ENCODE peak calls at places on chromosomes 5 and 9, in nine cellular contexts. G is LNCaP clone FGC; A is stimulated activated CD8-positive, alpha-beta memory T cell treated with anti-CD3 and anti-CD28 coated beads, Interleukin-7, amount 100 ng/mL, for 48 hours; Q is GM10248; O is tibial artery; F is AG04450; K is HS-5; U is activated T-helper 9 cell treated with anti-CD3 and anti-CD28 coated beads, Interleukin-2, amount 50 U/mL, for 16 hours; T is CD8-positive, alpha-beta T cell. H is an unnamed sample.

GRCh38 chr9:13268469-13268868 is 11.0 kb downstream of the MPDZ start:
- DNase-seq in G (no peak), A (no peak), Q (no peak), O (no peak), F (no peak), K (peak; percentile 52), U (no peak), T (no peak), H (peak; percentile 77)

GRCh38 chr5:113343343-113343742 is 91.4 kb downstream of the TSSK1B start:
- DNase-seq in G (no peak), A (no peak), Q (no peak), O (no peak), F (no peak), K (no peak), U (no peak), T (no peak), H (peak; percentile 70)

GRCh38 chr9:91682806-91683205 is 259.2 kb upstream of the NFIL3 start:
- DNase-seq in G (no peak), A (no peak), Q (no peak), O (no peak), F (no peak), K (no peak), U (no peak), T (no peak), H (peak; percentile 47)

GRCh38 chr5:142384014-142384413 is 59.2 kb upstream of the SPRY4 start:
- DNase-seq in G (no peak), A (no peak), Q (no peak), O (no peak), F (no peak), K (no peak), U (no peak), T (no peak), H (no peak)

GRCh38 chr5:178818094-178818493 is 41.7 kb upstream of the ZNF354B start:
- DNase-seq in G (peak; percentile 55), A (no peak), Q (no peak), O (no peak), F (no peak), K (no peak), U (no peak), T (no peak), H (no peak)

GRCh38 chr9:91921371-91921770 is 28.7 kb downstream of the ROR2 start:
- DNase-seq in G (no peak), A (no peak), Q (no peak), O (no peak), F (no peak), K (no peak), U (no peak), T (no peak), H (no peak)

GRCh38 chr9:93265972-93266371 is 82.0 kb downstream of the WNK2 start:
- DNase-seq in G (no peak), A (no peak), Q (peak; percentile 11), O (no peak), F (no peak), K (no peak), U (no peak), T (no peak), H (no peak)

GRCh38 chr5:4532705-4533080 is 607.4 kb upstream of the ADAMTS16 start:
- DNase-seq in G (no peak), A (no peak), Q (no peak), O (no peak), F (no peak), K (no peak), U (no peak), T (no peak), H (no peak)

GRCh38 chr5:91212336-91213092 is 170.6 kb downstream of the ARRDC3 start:
- DNase-seq in G (no peak), A (no peak), Q (no peak), O (no peak), F (peak; percentile 81), K (peak; percentile 93), U (no peak), T (no peak), H (peak; percentile 79)

GRCh38 chr9:131500377-131500776 is 2.3 kb upstream of the POMT1 start:
- DNase-seq in G (no peak), A (peak; percentile 43), Q (no peak), O (no peak), F (no peak), K (no peak), U (peak; percentile 64), T (peak; percentile 46), H (no peak)

GRCh38 chr9:105438136-105438839 is 9.5 kb upstream of the FSD1L start:
- DNase-seq in G (no peak), A (no peak), Q (no peak), O (no peak), F (peak; percentile 86), K (no peak), U (no peak), T (no peak), H (peak; percentile 94)

GRCh38 chr5:148140846-148141245 is 27.5 kb upstream of the SPINK14 start:
- DNase-seq in G (peak; percentile 82), A (no peak), Q (no peak), O (no peak), F (no peak), K (no peak), U (no peak), T (no peak), H (no peak)

GRCh38 chr5:107997338-107997979 is 326.7 kb upstream of the EFNA5 start:
- DNase-seq in G (no peak), A (no peak), Q (no peak), O (no peak), F (no peak), K (no peak), U (no peak), T (no peak), H (peak; percentile 53)

GRCh38 chr9:86557063-86557766 is 203.0 kb upstream of the TUT7 start:
- DNase-seq in G (no peak), A (no peak), Q (no peak), O (no peak), F (peak; percentile 89), K (peak; percentile 59), U (no peak), T (no peak), H (peak; percentile 92)

GRCh38 chr5:68656936-68657857 is 436.6 kb upstream of the SLC30A5 start:
- DNase-seq in G (no peak), A (no peak), Q (no peak), O (no peak), F (no peak), K (no peak), U (no peak), T (no peak), H (no peak)

GRCh38 chr5:141734501-141735231 is 52.6 kb upstream of the ARAP3 start:
- DNase-seq in G (no peak), A (no peak), Q (peak; percentile 53), O (no peak), F (peak; percentile 7), K (no peak), U (no peak), T (no peak), H (peak; percentile 78)

GRCh38 chr5:24832021-24832420 is 187.2 kb upstream of the CDH10 start:
- DNase-seq in G (no peak), A (no peak), Q (no peak), O (no peak), F (no peak), K (no peak), U (no peak), T (no peak), H (no peak)

GRCh38 chr5:172602712-172603289 is 38.3 kb upstream of the NEURL1B start:
- DNase-seq in G (no peak), A (no peak), Q (no peak), O (peak; percentile 65), F (no peak), K (no peak), U (no peak), T (no peak), H (no peak)

GRCh38 chr5:142886956-142887355 is 116.8 kb downstream of the ARHGAP26 start:
- DNase-seq in G (no peak), A (no peak), Q (no peak), O (no peak), F (no peak), K (no peak), U (no peak), T (no peak), H (no peak)

GRCh38 chr9:136328011-136328621 is 777 bp downstream of the GPSM1 start:
- DNase-seq in G (no peak), A (no peak), Q (no peak), O (no peak), F (no peak), K (no peak), U (no peak), T (no peak), H (no peak)

GRCh38 chr9:13083366-13083765 is 196.1 kb downstream of the MPDZ start:
- DNase-seq in G (no peak), A (no peak), Q (no peak), O (no peak), F (no peak), K (no peak), U (no peak), T (no peak), H (no peak)

GRCh38 chr9:16029056-16029615 is 476.3 kb downstream of the CCDC171 start:
- DNase-seq in G (no peak), A (no peak), Q (no peak), O (no peak), F (no peak), K (peak; percentile 79), U (no peak), T (no peak), H (peak; percentile 59)

GRCh38 chr5:115069087-115069968 is 100.4 kb downstream of the TRIM36 start:
- DNase-seq in G (peak; percentile 59), A (no peak), Q (no peak), O (no peak), F (peak; percentile 27), K (peak; percentile 15), U (no peak), T (no peak), H (peak; percentile 77)

GRCh38 chr9:136287960-136288753 is 15.7 kb downstream of the CCDC187 start:
- DNase-seq in G (no peak), A (no peak), Q (no peak), O (no peak), F (no peak), K (no peak), U (no peak), T (no peak), H (no peak)

GRCh38 chr5:167814828-167815227 is 476.6 kb upstream of the WWC1 start:
- DNase-seq in G (no peak), A (no peak), Q (no peak), O (no peak), F (peak; percentile 50), K (peak; percentile 99), U (no peak), T (no peak), H (peak; percentile 97)

GRCh38 chr9:89853161-89853560 is 248.3 kb downstream of the GADD45G start:
- DNase-seq in G (no peak), A (no peak), Q (no peak), O (no peak), F (no peak), K (no peak), U (no peak), T (no peak), H (no peak)

GRCh38 chr9:69573666-69574456 is 98.3 kb downstream of the APBA1 start:
- DNase-seq in G (no peak), A (no peak), Q (no peak), O (no peak), F (peak; percentile 21), K (peak; percentile 44), U (no peak), T (no peak), H (peak; percentile 64)

GRCh38 chr9:91131433-91131839 is 230.3 kb downstream of the AUH start:
- DNase-seq in G (no peak), A (peak; percentile 57), Q (no peak), O (no peak), F (peak; percentile 92), K (peak; percentile 90), U (peak; percentile 56), T (peak; percentile 19), H (peak; percentile 96)

GRCh38 chr5:73654171-73654811 is 28.3 kb downstream of the ARHGEF28 start:
- DNase-seq in G (no peak), A (no peak), Q (peak; percentile 34), O (no peak), F (peak; percentile 26), K (no peak), U (no peak), T (no peak), H (peak; percentile 51)

GRCh38 chr5:135822959-135823358 is 11.5 kb upstream of the SLC25A48 start:
- DNase-seq in G (no peak), A (no peak), Q (no peak), O (no peak), F (no peak), K (no peak), U (no peak), T (no peak), H (no peak)

GRCh38 chr5:72141440-72142271 is 34.4 kb downstream of the MAP1B start:
- DNase-seq in G (no peak), A (no peak), Q (no peak), O (peak; percentile 80), F (peak; percentile 90), K (peak; percentile 87), U (no peak), T (no peak), H (peak; percentile 95)